ENCODE peak calls at places on chromosomes 3 and 15, in six cellular contexts. One of them, this sample, is unnamed.

GRCh38 chr3:11363732-11364131 is 91.5 kb downstream of the ATG7 start:
- DNase-seq in uterus: no peak
- DNase-seq in GM10248: no peak
- DNase-seq in lower lobe of right lung: no peak
- DNase-seq in astrocyte of the cerebellum: no peak
- DNase-seq in AG09309: no peak
- DNase-seq in this sample: no peak

GRCh38 chr3:153291052-153291689 is 129.1 kb downstream of the RAP2B start:
- DNase-seq in uterus: no peak
- DNase-seq in GM10248: peak
- DNase-seq in lower lobe of right lung: no peak
- DNase-seq in astrocyte of the cerebellum: no peak
- DNase-seq in AG09309: no peak
- DNase-seq in this sample: no peak

GRCh38 chr3:24264748-24265158 is 229.9 kb downstream of the THRB start:
- DNase-seq in uterus: no peak
- DNase-seq in GM10248: peak
- DNase-seq in lower lobe of right lung: no peak
- DNase-seq in astrocyte of the cerebellum: peak
- DNase-seq in AG09309: no peak
- DNase-seq in this sample: no peak

GRCh38 chr15:42729409-42729808 is 7.5 kb downstream of the CDAN1 start:
- DNase-seq in uterus: no peak
- DNase-seq in GM10248: peak
- DNase-seq in lower lobe of right lung: no peak
- DNase-seq in astrocyte of the cerebellum: no peak
- DNase-seq in AG09309: no peak
- DNase-seq in this sample: no peak

GRCh38 chr15:37995461-37996347 is 61.3 kb downstream of the TMCO5A start:
- DNase-seq in uterus: peak
- DNase-seq in GM10248: no peak
- DNase-seq in lower lobe of right lung: no peak
- DNase-seq in astrocyte of the cerebellum: peak
- DNase-seq in AG09309: peak
- DNase-seq in this sample: no peak

GRCh38 chr3:187994221-187995085 is 159.5 kb upstream of the LPP start:
- DNase-seq in uterus: no peak
- DNase-seq in GM10248: no peak
- DNase-seq in lower lobe of right lung: no peak
- DNase-seq in astrocyte of the cerebellum: peak
- DNase-seq in AG09309: peak
- DNase-seq in this sample: no peak

GRCh38 chr3:153245661-153246060 is 83.6 kb downstream of the RAP2B start:
- DNase-seq in uterus: no peak
- DNase-seq in GM10248: no peak
- DNase-seq in lower lobe of right lung: no peak
- DNase-seq in astrocyte of the cerebellum: no peak
- DNase-seq in AG09309: no peak
- DNase-seq in this sample: no peak

GRCh38 chr3:12117473-12117872 is 41.2 kb downstream of the TIMP4 start:
- DNase-seq in uterus: no peak
- DNase-seq in GM10248: no peak
- DNase-seq in lower lobe of right lung: no peak
- DNase-seq in astrocyte of the cerebellum: no peak
- DNase-seq in AG09309: no peak
- DNase-seq in this sample: no peak

GRCh38 chr3:16477054-16477453 is 36.4 kb downstream of the RFTN1 start:
- DNase-seq in uterus: no peak
- DNase-seq in GM10248: no peak
- DNase-seq in lower lobe of right lung: no peak
- DNase-seq in astrocyte of the cerebellum: no peak
- DNase-seq in AG09309: no peak
- DNase-seq in this sample: no peak

GRCh38 chr15:68374346-68374745 is 57.6 kb downstream of the ITGA11 start:
- DNase-seq in uterus: peak
- DNase-seq in GM10248: no peak
- DNase-seq in lower lobe of right lung: no peak
- DNase-seq in astrocyte of the cerebellum: no peak
- DNase-seq in AG09309: no peak
- DNase-seq in this sample: no peak

GRCh38 chr3:102248981-102249705 is 185.7 kb upstream of the ZPLD1 start:
- DNase-seq in uterus: no peak
- DNase-seq in GM10248: no peak
- DNase-seq in lower lobe of right lung: no peak
- DNase-seq in astrocyte of the cerebellum: no peak
- DNase-seq in AG09309: no peak
- DNase-seq in this sample: no peak

GRCh38 chr3:99023590-99024192 is 122.2 kb upstream of the DCBLD2 start:
- DNase-seq in uterus: no peak
- DNase-seq in GM10248: peak
- DNase-seq in lower lobe of right lung: no peak
- DNase-seq in astrocyte of the cerebellum: peak
- DNase-seq in AG09309: no peak
- DNase-seq in this sample: no peak

GRCh38 chr3:99016452-99016851 is 115.0 kb upstream of the DCBLD2 start:
- DNase-seq in uterus: no peak
- DNase-seq in GM10248: no peak
- DNase-seq in lower lobe of right lung: no peak
- DNase-seq in astrocyte of the cerebellum: no peak
- DNase-seq in AG09309: no peak
- DNase-seq in this sample: no peak

DNA sequence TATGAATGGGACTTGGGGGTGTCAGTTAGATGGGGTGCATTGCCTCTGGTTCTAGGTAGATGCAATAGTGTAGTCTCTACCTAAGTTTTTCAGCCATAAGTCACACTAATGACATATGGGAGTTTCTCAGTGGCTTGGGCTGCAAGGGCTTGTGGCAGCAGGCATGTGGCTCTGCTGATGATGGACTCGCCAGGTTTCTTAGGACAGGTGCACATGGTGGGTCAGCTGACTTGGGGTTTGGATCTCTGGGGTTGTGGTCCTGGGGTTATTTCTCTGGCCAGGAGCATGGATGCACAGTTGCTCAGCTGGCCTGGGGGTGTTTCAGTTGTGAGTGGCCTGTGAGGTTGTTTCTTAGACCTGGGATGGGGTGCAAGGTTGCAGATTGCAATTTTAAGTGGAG is 120.0 kb upstream of the DCBLD2 start:
- DNase-seq in uterus: no peak
- DNase-seq in GM10248: no peak
- DNase-seq in lower lobe of right lung: no peak
- DNase-seq in astrocyte of the cerebellum: no peak
- DNase-seq in AG09309: no peak
- DNase-seq in this sample: no peak
- TF ChIP-seq CTCF in uterus: no peak
- TF ChIP-seq CTCF in GM10248: no peak
- TF ChIP-seq CTCF in lower lobe of right lung: no peak
- TF ChIP-seq CTCF in astrocyte of the cerebellum: no peak
- TF ChIP-seq CTCF in AG09309: no peak
- TF ChIP-seq CTCF in this sample: no peak

DNA sequence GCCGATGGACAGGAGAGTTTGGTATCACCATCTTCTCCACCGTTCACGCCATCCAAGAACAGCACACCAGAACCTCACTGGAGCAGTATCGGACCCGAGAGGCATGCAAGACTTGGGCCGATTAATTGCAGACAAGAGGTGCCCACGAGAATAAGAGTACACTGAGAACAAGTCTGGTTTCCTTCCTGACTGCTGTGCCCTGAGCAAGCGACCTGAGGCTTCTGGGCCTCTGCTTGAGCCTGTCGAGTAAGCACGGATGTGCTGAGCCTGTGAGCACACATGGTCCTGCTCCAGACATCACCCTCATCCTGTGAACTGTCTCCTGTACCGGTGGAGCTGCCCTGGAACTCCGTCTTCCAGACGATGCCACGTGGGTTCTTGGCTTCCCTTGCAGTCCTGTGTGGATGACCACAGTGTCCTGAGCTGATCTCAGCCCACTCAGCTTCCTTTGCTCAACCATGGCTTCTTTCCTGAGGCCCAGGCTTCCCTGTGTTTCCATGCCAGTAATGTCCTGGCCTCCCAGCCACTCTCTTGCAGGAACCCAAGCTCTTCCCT is 34.3 kb upstream of the SNRPA1 start:
- DNase-seq in uterus: no peak
- DNase-seq in GM10248: no peak
- DNase-seq in lower lobe of right lung: no peak
- DNase-seq in astrocyte of the cerebellum: no peak
- DNase-seq in AG09309: no peak
- DNase-seq in this sample: no peak
- TF ChIP-seq CTCF in uterus: no peak
- TF ChIP-seq CTCF in GM10248: no peak
- TF ChIP-seq CTCF in lower lobe of right lung: no peak
- TF ChIP-seq CTCF in astrocyte of the cerebellum: no peak
- TF ChIP-seq CTCF in AG09309: no peak
- TF ChIP-seq CTCF in this sample: no peak

GRCh38 chr15:101540480-101541239 is 51.2 kb upstream of the PCSK6 start:
- DNase-seq in uterus: no peak
- DNase-seq in GM10248: no peak
- DNase-seq in lower lobe of right lung: no peak
- DNase-seq in astrocyte of the cerebellum: no peak
- DNase-seq in AG09309: no peak
- DNase-seq in this sample: no peak
- TF ChIP-seq CTCF in uterus: no peak
- TF ChIP-seq CTCF in GM10248: no peak
- TF ChIP-seq CTCF in lower lobe of right lung: no peak
- TF ChIP-seq CTCF in astrocyte of the cerebellum: no peak
- TF ChIP-seq CTCF in AG09309: peak
- TF ChIP-seq CTCF in this sample: no peak

DNA sequence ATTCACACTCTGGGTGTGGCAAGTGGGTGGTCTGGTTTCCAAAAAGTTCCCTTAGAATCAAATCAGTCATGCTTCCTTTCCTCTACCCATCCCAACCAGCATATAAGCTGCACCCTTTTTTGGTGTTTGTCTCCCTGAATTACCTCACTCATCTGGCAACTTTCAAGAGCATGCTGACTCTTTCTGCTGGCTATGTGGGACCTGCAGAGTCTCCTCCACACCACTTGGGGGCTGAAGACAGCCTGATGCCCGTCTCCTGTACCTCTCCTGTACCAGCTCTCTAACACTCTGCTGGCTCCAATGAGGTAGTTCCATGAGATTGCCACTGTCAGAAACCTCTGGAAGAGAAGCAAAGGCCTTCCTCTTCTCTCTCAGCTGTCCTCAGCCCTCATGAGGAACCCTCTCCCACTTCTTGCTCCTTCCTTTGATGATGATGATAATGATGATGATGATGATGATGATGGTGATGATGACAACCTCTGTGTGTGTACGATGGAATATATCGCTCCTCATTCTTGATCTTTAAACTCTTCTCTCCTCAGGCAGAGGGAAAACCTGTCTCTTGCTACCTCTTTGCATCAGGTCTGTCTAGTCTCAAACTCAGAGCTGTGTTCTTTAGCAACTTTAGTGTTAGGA is 257.4 kb downstream of the ZNF621 start:
- DNase-seq in uterus: no peak
- DNase-seq in GM10248: no peak
- DNase-seq in lower lobe of right lung: no peak
- DNase-seq in astrocyte of the cerebellum: no peak
- DNase-seq in AG09309: no peak
- DNase-seq in this sample: no peak
- TF ChIP-seq CTCF in uterus: no peak
- TF ChIP-seq CTCF in GM10248: no peak
- TF ChIP-seq CTCF in lower lobe of right lung: no peak
- TF ChIP-seq CTCF in astrocyte of the cerebellum: no peak
- TF ChIP-seq CTCF in AG09309: no peak
- TF ChIP-seq CTCF in this sample: no peak

DNA sequence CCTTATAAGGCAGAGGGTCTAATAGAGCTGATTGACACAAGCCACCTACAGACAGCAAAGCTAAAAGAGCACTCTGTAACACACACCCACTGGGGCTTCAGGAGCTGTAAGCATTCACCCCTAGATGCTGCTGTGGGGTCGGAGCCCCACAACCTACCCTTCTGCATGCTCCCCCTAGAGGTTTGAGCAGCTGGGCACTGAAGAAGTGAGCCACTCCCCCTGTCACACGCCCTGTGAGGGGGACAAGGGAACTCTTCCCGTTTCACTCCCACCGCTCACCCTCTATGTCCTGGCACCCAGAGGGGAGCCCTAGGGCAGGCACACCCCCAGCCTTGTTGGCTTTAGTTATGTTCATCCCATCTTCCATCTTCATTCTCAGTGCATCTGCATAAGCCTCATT is 9.4 kb upstream of the CSTA start:
- DNase-seq in uterus: no peak
- DNase-seq in GM10248: no peak
- DNase-seq in lower lobe of right lung: no peak
- DNase-seq in astrocyte of the cerebellum: no peak
- DNase-seq in AG09309: no peak
- DNase-seq in this sample: no peak
- TF ChIP-seq CTCF in uterus: no peak
- TF ChIP-seq CTCF in GM10248: no peak
- TF ChIP-seq CTCF in lower lobe of right lung: no peak
- TF ChIP-seq CTCF in astrocyte of the cerebellum: no peak
- TF ChIP-seq CTCF in AG09309: no peak
- TF ChIP-seq CTCF in this sample: no peak

This sample was measured in spleen.